ENCODE peak calls at places on chromosome 3, in nine cellular contexts. K, L, D, I, S, C, O, X and T are unnamed samples.
A peak's percentile ranks its signal among the peaks of the same experiment; 100 is the strongest.

GRCh38 chr3:190586631-190587000 is 72.7 kb downstream of the IL1RAP start:
- DNase-seq in K (peak; percentile 50), L (no peak), D (no peak), I (no peak), S (peak; percentile 52), C (peak; percentile 78), O (no peak), X (no peak), T (no peak)

GRCh38 chr3:51921081-51921578 is 18.0 kb upstream of the IQCF1 start:
- DNase-seq in K (no peak), L (no peak), D (no peak), I (no peak), S (no peak), C (no peak), O (no peak), X (no peak), T (no peak)

GRCh38 chr3:111773484-111773883 is 85.6 kb upstream of the PHLDB2 start:
- DNase-seq in K (no peak), L (no peak), D (no peak), I (no peak), S (no peak), C (no peak), O (no peak), X (no peak), T (no peak)

GRCh38 chr3:87336761-87337160 is 60.4 kb upstream of the POU1F1 start:
- DNase-seq in K (no peak), L (no peak), D (no peak), I (no peak), S (no peak), C (no peak), O (no peak), X (no peak), T (no peak)

GRCh38 chr3:58464875-58465274 is 27.0 kb upstream of the KCTD6 start:
- DNase-seq in K (no peak), L (no peak), D (no peak), I (no peak), S (peak; percentile 15), C (peak; percentile 21), O (no peak), X (no peak), T (no peak)

GRCh38 chr3:42979044-42979962 is at the start of gene GASK1A:
- DNase-seq in K (no peak), L (no peak), D (peak; percentile 76), I (no peak), S (no peak), C (no peak), O (no peak), X (peak; percentile 74), T (peak; percentile 56)

GRCh38 chr3:193638833-193639232 is 45.8 kb downstream of the OPA1 start:
- DNase-seq in K (no peak), L (no peak), D (no peak), I (no peak), S (no peak), C (no peak), O (no peak), X (no peak), T (no peak)

GRCh38 chr3:156718622-156719300 is 44.4 kb downstream of the TIPARP start:
- DNase-seq in K (no peak), L (no peak), D (no peak), I (no peak), S (no peak), C (no peak), O (no peak), X (no peak), T (no peak)

GRCh38 chr3:61591300-61591699 is 29.9 kb downstream of the PTPRG start:
- DNase-seq in K (no peak), L (no peak), D (no peak), I (no peak), S (no peak), C (no peak), O (no peak), X (no peak), T (no peak)

GRCh38 chr3:127785711-127786265 is 36.5 kb downstream of the MGLL start:
- DNase-seq in K (no peak), L (no peak), D (no peak), I (no peak), S (no peak), C (no peak), O (no peak), X (no peak), T (no peak)

GRCh38 chr3:38457111-38458003 is 3.7 kb downstream of the ACVR2B start:
- DNase-seq in K (no peak), L (no peak), D (no peak), I (no peak), S (no peak), C (no peak), O (no peak), X (no peak), T (no peak)

GRCh38 chr3:132145833-132146232 is 111.0 kb upstream of the CPNE4 start:
- DNase-seq in K (no peak), L (no peak), D (no peak), I (no peak), S (no peak), C (no peak), O (no peak), X (no peak), T (no peak)

GRCh38 chr3:69791111-69791510 is 51.8 kb downstream of the MITF start:
- DNase-seq in K (no peak), L (no peak), D (no peak), I (no peak), S (no peak), C (peak; percentile 85), O (no peak), X (no peak), T (no peak)

GRCh38 chr3:99108508-99108907 is 207.0 kb upstream of the DCBLD2 start:
- DNase-seq in K (peak; percentile 88), L (no peak), D (no peak), I (no peak), S (no peak), C (peak; percentile 92), O (no peak), X (no peak), T (no peak)

GRCh38 chr3:76456322-76456721 is 583.6 kb upstream of the ROBO2 start:
- DNase-seq in K (no peak), L (no peak), D (no peak), I (no peak), S (no peak), C (no peak), O (no peak), X (no peak), T (no peak)

GRCh38 chr3:43542328-43543043 is 79.3 kb downstream of the ANO10 start:
- DNase-seq in K (no peak), L (no peak), D (no peak), I (no peak), S (no peak), C (no peak), O (no peak), X (no peak), T (no peak)

GRCh38 chr3:166818464-166818863 is 561.6 kb downstream of the ZBBX start:
- DNase-seq in K (no peak), L (no peak), D (no peak), I (no peak), S (no peak), C (no peak), O (no peak), X (no peak), T (no peak)

GRCh38 chr3:27976933-27977332 is 254.8 kb upstream of the EOMES start:
- DNase-seq in K (no peak), L (no peak), D (no peak), I (no peak), S (no peak), C (peak; percentile 88), O (no peak), X (no peak), T (no peak)

GRCh38 chr3:28467414-28467813 is 118.8 kb upstream of the AZI2 start:
- DNase-seq in K (no peak), L (no peak), D (no peak), I (no peak), S (no peak), C (peak; percentile 14), O (no peak), X (no peak), T (no peak)

GRCh38 chr3:105364113-105364512 is 2.6 kb upstream of the ALCAM start:
- DNase-seq in K (no peak), L (no peak), D (no peak), I (no peak), S (no peak), C (peak; percentile 46), O (no peak), X (no peak), T (no peak)

GRCh38 chr3:130829575-130829947 is 64.3 kb upstream of the ATP2C1 start:
- DNase-seq in K (no peak), L (no peak), D (no peak), I (no peak), S (no peak), C (no peak), O (no peak), X (no peak), T (no peak)

GRCh38 chr3:13590841-13591515 is 42.1 kb downstream of the FBLN2 start:
- DNase-seq in K (no peak), L (no peak), D (no peak), I (no peak), S (no peak), C (no peak), O (no peak), X (no peak), T (no peak)

GRCh38 chr3:196654691-196655090 is 15.2 kb downstream of the NRROS start:
- DNase-seq in K (no peak), L (no peak), D (no peak), I (no peak), S (no peak), C (peak; percentile 48), O (no peak), X (no peak), T (no peak)

GRCh38 chr3:88180398-88180999 is 30.7 kb downstream of the C3orf38 start:
- DNase-seq in K (no peak), L (no peak), D (no peak), I (no peak), S (peak; percentile 10), C (peak; percentile 48), O (peak; percentile 10), X (no peak), T (no peak)

GRCh38 chr3:195185574-195185973 is 85.4 kb downstream of the XXYLT1 start:
- DNase-seq in K (no peak), L (no peak), D (no peak), I (no peak), S (no peak), C (peak; percentile 78), O (no peak), X (no peak), T (no peak)

GRCh38 chr3:152899306-152899705 is 64.4 kb downstream of the P2RY1 start:
- DNase-seq in K (no peak), L (no peak), D (no peak), I (no peak), S (no peak), C (no peak), O (no peak), X (no peak), T (no peak)

GRCh38 chr3:37907906-37908305 is 46.2 kb downstream of the CTDSPL start:
- DNase-seq in K (no peak), L (no peak), D (no peak), I (no peak), S (no peak), C (no peak), O (no peak), X (no peak), T (no peak)

GRCh38 chr3:50370594-50370993 is 11.3 kb upstream of the TMEM115 start:
- DNase-seq in K (no peak), L (no peak), D (no peak), I (no peak), S (no peak), C (peak; percentile 50), O (no peak), X (no peak), T (peak; percentile 41)